ENCODE peak calls at places on chromosomes 5 and 9, in ten cellular contexts. I is M059J; Z is MCF 10A; S is activated naive CD4-positive, alpha-beta T cell treated with anti-CD3 and anti-CD28 coated beads, Interleukin-2, amount 10 ng/mL, durations not matched to agents 7 days and 5 days; D is NCI-H460; F is endothelial cell; X is psoas muscle; V is BJ; N is cardiac fibroblast; B is KBM-7. E is an unnamed sample.

GRCh38 chr9:114805670-114806551 is at the start of gene TNFSF15:
- DNase-seq in S (peak; percentile 63), D (no peak), I (no peak), F (no peak), V (no peak), B (peak; percentile 3), N (peak; percentile 7), Z (peak; percentile 72), X (peak; percentile 47), E (peak; percentile 23)

GRCh38 chr9:114156658-114157421 is 1.5 kb downstream of the COL27A1 start:
- DNase-seq in Z (no peak), D (no peak), I (peak; percentile 61), B (peak; percentile 58), F (peak; percentile 46), V (no peak), S (no peak), X (peak; percentile 71), N (peak; percentile 85), E (peak; percentile 75)

GRCh38 chr5:111411321-111411720 is 101.0 kb downstream of the STARD4 start:
- DNase-seq in V (no peak), B (no peak), X (no peak), Z (no peak), F (no peak), S (no peak), N (no peak), I (peak; percentile 57), D (no peak), E (peak; percentile 31)

GRCh38 chr5:111017731-111018130 is 53.8 kb upstream of the TSLP start:
- DNase-seq in S (no peak), V (no peak), Z (no peak), I (no peak), B (no peak), F (no peak), N (no peak), X (no peak), D (no peak), E (no peak)

GRCh38 chr9:94553029-94553938 is 1.6 kb upstream of the PCAT7 start:
- DNase-seq in B (no peak), I (peak; percentile 17), D (no peak), S (no peak), V (no peak), X (no peak), N (no peak), F (no peak), Z (no peak), E (peak; percentile 18)

GRCh38 chr9:30519756-30520155 is 1864.7 kb upstream of the ACO1 start:
- DNase-seq in N (no peak), X (no peak), Z (peak; percentile 4), F (no peak), I (peak; percentile 20), V (no peak), B (no peak), D (no peak), S (no peak), E (no peak)

GRCh38 chr5:170508660-170509322 is 5.0 kb downstream of the KCNIP1 start:
- DNase-seq in S (no peak), X (no peak), V (no peak), F (no peak), N (no peak), Z (no peak), I (no peak), B (no peak), D (no peak), E (no peak)

GRCh38 chr5:168708301-168708695 is 129.1 kb upstream of the PANK3 start:
- DNase-seq in V (no peak), S (no peak), N (no peak), B (no peak), F (no peak), I (no peak), X (no peak), Z (no peak), D (no peak), E (no peak)

GRCh38 chr9:114696814-114697544 is 15.0 kb upstream of the TEX48 start:
- DNase-seq in D (no peak), I (peak; percentile 82), F (no peak), Z (no peak), B (no peak), N (no peak), V (no peak), X (no peak), S (peak; percentile 82), E (no peak)

GRCh38 chr5:112616812-112617547 is 120.7 kb upstream of the APC start:
- DNase-seq in F (no peak), D (no peak), N (no peak), V (no peak), Z (no peak), X (no peak), B (no peak), I (no peak), S (no peak), E (no peak)

GRCh38 chr9:137167752-137168574 is 1.9 kb downstream of the LRRC26 start:
- DNase-seq in X (no peak), D (no peak), N (peak; percentile 17), I (no peak), V (no peak), Z (no peak), B (peak; percentile 39), S (no peak), F (no peak), E (peak; percentile 19)

GRCh38 chr9:35903049-35903448 is 3.0 kb upstream of the HRCT1 start:
- DNase-seq in Z (peak; percentile 76), N (peak; percentile 78), F (peak; percentile 45), I (peak; percentile 69), X (no peak), B (peak; percentile 59), V (no peak), D (no peak), S (peak; percentile 54), E (peak; percentile 75)

GRCh38 chr5:170095687-170096086 is 10.0 kb upstream of the FOXI1 start:
- DNase-seq in V (no peak), N (no peak), X (no peak), D (no peak), S (no peak), F (no peak), Z (peak; percentile 30), B (no peak), I (peak; percentile 64), E (no peak)

GRCh38 chr9:123282343-123283047 is 14.1 kb upstream of the STRBP start:
- DNase-seq in X (no peak), I (peak; percentile 81), B (no peak), S (no peak), Z (peak; percentile 73), V (no peak), D (no peak), N (peak; percentile 20), F (no peak), E (peak; percentile 35)

GRCh38 chr9:101465330-101465915 is 29.8 kb upstream of the ALDOB start:
- DNase-seq in F (no peak), S (no peak), X (no peak), V (peak; percentile 46), I (peak; percentile 85), Z (peak; percentile 94), B (peak; percentile 61), N (peak; percentile 52), D (peak; percentile 85), E (peak; percentile 72)

GRCh38 chr9:136838314-136839228 is 3.7 kb upstream of the AJM1 start:
- DNase-seq in B (no peak), D (no peak), N (no peak), X (peak; percentile 40), Z (no peak), F (no peak), I (no peak), V (no peak), S (no peak), E (no peak)

GRCh38 chr5:151095341-151096000 is 14.6 kb upstream of the TNIP1 start:
- DNase-seq in S (no peak), I (no peak), D (no peak), Z (peak; percentile 26), X (no peak), F (no peak), B (peak; percentile 46), N (peak; percentile 65), V (no peak), E (no peak)

GRCh38 chr5:78360674-78361225 is 333 bp downstream of the SCAMP1 start:
- DNase-seq in N (no peak), S (peak; percentile 73), B (no peak), V (no peak), I (peak; percentile 53), X (peak; percentile 72), Z (no peak), D (no peak), F (peak; percentile 37), E (no peak)

GRCh38 chr5:42830924-42831323 is 19.2 kb upstream of the SELENOP start:
- DNase-seq in N (no peak), V (no peak), D (no peak), Z (no peak), X (no peak), I (no peak), B (no peak), F (no peak), S (no peak), E (no peak)

GRCh38 chr5:56671571-56671970 is 143.8 kb upstream of the MAP3K1 start:
- DNase-seq in I (peak; percentile 18), B (no peak), S (no peak), X (no peak), N (no peak), Z (no peak), F (no peak), D (no peak), V (no peak), E (no peak)

GRCh38 chr9:107751522-107752235 is 262.1 kb upstream of the KLF4 start:
- DNase-seq in I (peak; percentile 88), S (no peak), B (no peak), X (no peak), N (peak; percentile 42), F (no peak), V (no peak), D (peak; percentile 58), Z (peak; percentile 79), E (peak; percentile 34)

GRCh38 chr9:138069731-138070456 is 192.3 kb downstream of the CACNA1B start:
- DNase-seq in B (no peak), Z (no peak), I (no peak), D (no peak), V (no peak), F (no peak), S (no peak), N (no peak), X (no peak), E (no peak)

E was measured in cardiac muscle cell.